ENCODE peak calls at places on chromosomes 13 and 19, in nine cellular contexts. P, G, U, Y, Z, F, V, J and L are unnamed samples. For H3K4me1, the result is how much of the 10 kb centered on the place peaks cover.

GRCh38 chr13:75789451-75790197 is 153.5 kb downstream of the LMO7 start:
- DNase-seq in Z (no peak), P (no peak), J (no peak), Y (no peak), F (no peak), V (no peak), G (no peak), U (no peak), L (no peak)

GRCh38 chr19:46803555-46803954 is 15.2 kb upstream of the SLC1A5 start:
- DNase-seq in P (no peak), F (no peak), Y (no peak), V (peak), Z (no peak), J (no peak), U (no peak), G (no peak), L (no peak)

GRCh38 chr13:60311527-60311926 is 85.5 kb upstream of the TDRD3 start:
- DNase-seq in P (no peak), Y (no peak), V (no peak), Z (no peak), U (no peak), J (no peak), G (no peak), F (no peak), L (no peak)

GRCh38 chr13:51523082-51523518 is 61.2 kb upstream of the WDFY2 start:
- DNase-seq in J (peak), P (peak), V (peak), U (peak), G (peak), Z (peak), F (no peak), Y (no peak), L (no peak)

GRCh38 chr19:18518639-18519038 is 3.2 kb downstream of the ELL start:
- DNase-seq in P (no peak), Z (no peak), F (no peak), V (no peak), G (no peak), Y (no peak), U (no peak), J (no peak), L (no peak)

GRCh38 chr19:44987148-44987675 is 14.1 kb upstream of the RELB start:
- DNase-seq in V (no peak), J (no peak), U (no peak), Z (no peak), G (no peak), F (no peak), Y (no peak), P (no peak), L (no peak)

GRCh38 chr13:41458187-41458938 is 1.0 kb downstream of the RGCC start:
- DNase-seq in G (peak), P (peak), U (peak), F (peak), Y (peak), Z (peak), J (peak), V (peak), L (no peak)

GRCh38 chr19:18737337-18737953 is 53.7 kb downstream of the COMP start:
- DNase-seq in Z (no peak), Y (no peak), F (peak), P (no peak), U (no peak), G (no peak), J (no peak), V (no peak), L (no peak)

GRCh38 chr19:4388171-4389063 is 11.9 kb downstream of the SH3GL1 start:
- DNase-seq in Z (no peak), Y (no peak), J (no peak), G (no peak), P (peak), F (peak), U (peak), V (no peak), L (no peak)

GRCh38 chr19:31270897-31271568 is 78.2 kb downstream of the TSHZ3 start:
- DNase-seq in J (no peak), U (no peak), V (no peak), Y (no peak), Z (no peak), F (no peak), G (no peak), P (no peak), L (no peak)

GRCh38 chr13:57633141-57633949 is 1.8 kb downstream of the PCDH17 start:
- DNase-seq in V (peak), F (peak), J (no peak), Z (peak), U (peak), G (peak), Y (no peak), P (peak), L (no peak)

GRCh38 chr19:52190679-52191293 is 934 bp downstream of the PPP2R1A start:
- DNase-seq in J (no peak), U (peak), F (peak), P (peak), V (peak), Z (peak), Y (peak), G (peak), L (peak)

GRCh38 chr13:46604226-46604968 is 51.4 kb downstream of the LRCH1 start:
- DNase-seq in Z (no peak), Y (no peak), P (no peak), V (peak), J (no peak), U (no peak), G (no peak), F (no peak), L (no peak)

GRCh38 chr13:26295812-26296211 is 41.9 kb downstream of the CDK8 start:
- DNase-seq in Z (no peak), P (no peak), U (no peak), J (no peak), V (no peak), Y (no peak), G (no peak), F (no peak), L (no peak)

GRCh38 chr19:53878786-53879144 is 3.2 kb upstream of the PRKCG start:
- DNase-seq in G (no peak), F (no peak), Y (no peak), P (no peak), J (no peak), V (no peak), Z (no peak), U (no peak), L (no peak)

GRCh38 chr19:12956446-12957388 is at the start of gene GADD45GIP1:
- DNase-seq in J (peak), G (peak), V (peak), Z (peak), Y (peak), U (peak), P (peak), F (peak), L (peak)

GRCh38 chr19:50833117-50833801 is at the start of gene KLK15:
- DNase-seq in P (peak), Z (no peak), V (no peak), F (no peak), J (no peak), Y (no peak), U (peak), G (no peak), L (no peak)

GRCh38 chr13:108026671-108027410 is 188.5 kb downstream of the LIG4 start:
- DNase-seq in U (no peak), Z (no peak), Y (no peak), F (no peak), P (no peak), J (no peak), V (no peak), G (no peak), L (no peak)

GRCh38 chr19:33231511-33231910 is 5.9 kb upstream of the SLC7A10 start:
- DNase-seq in U (no peak), F (no peak), G (no peak), Y (no peak), V (no peak), P (no peak), Z (no peak), J (no peak), L (no peak)

GRCh38 chr19:14944456-14944855 is 3.2 kb downstream of the OR7C2 start:
- DNase-seq in P (no peak), G (peak), V (no peak), Y (no peak), J (no peak), Z (no peak), U (no peak), F (no peak), L (no peak)

GRCh38 chr13:22517544-22517943 is 663.2 kb upstream of the SGCG start:
- DNase-seq in F (peak), Z (no peak), U (no peak), G (peak), V (peak), P (no peak), J (no peak), Y (no peak), L (no peak)

GRCh38 chr13:99320693-99321481 is 13.7 kb upstream of the GPR183 start:
- DNase-seq in Y (no peak), V (no peak), G (no peak), P (no peak), J (peak), Z (no peak), F (no peak), U (no peak), L (peak)

GRCh38 chr13:23159205-23159586 is 21.6 kb upstream of the SGCG start:
- DNase-seq in J (no peak), F (peak), G (no peak), P (no peak), Z (peak), V (peak), U (peak), Y (peak), L (no peak)

GRCh38 chr13:27359203-27359821 is 65.1 kb upstream of the GTF3A start:
- DNase-seq in Z (peak), J (peak), Y (peak), F (peak), P (peak), U (peak), G (peak), V (peak), L (no peak)

GRCh38 chr13:38693168-38693567 is 6.3 kb downstream of the FREM2 start:
- DNase-seq in V (no peak), U (no peak), Z (no peak), Y (no peak), J (no peak), G (no peak), F (no peak), P (no peak), L (no peak)

GRCh38 chr13:109273326-109273751 is 513.0 kb downstream of the IRS2 start:
- DNase-seq in G (no peak), F (no peak), J (no peak), P (no peak), Z (no peak), V (no peak), U (no peak), Y (no peak), L (peak)

GRCh38 chr19:23118400-23118799 is 1.6 kb downstream of the ZNF730 start:
- DNase-seq in Z (no peak), Y (no peak), V (peak), J (no peak), G (no peak), F (peak), U (no peak), P (no peak), L (no peak)

GRCh38 chr13:48146636-48147035 is 51.7 kb upstream of the MED4 start:
- DNase-seq in G (no peak), J (no peak), V (no peak), P (no peak), Y (no peak), U (no peak), F (no peak), Z (no peak), L (no peak)

GRCh38 chr19:55640043-55640576 is 692 bp upstream of the ZNF580 start:
- DNase-seq in Y (no peak), U (peak), V (peak), G (peak), J (peak), F (peak), Z (peak), P (peak), L (peak)
- H3K4me1 ChIP-seq in Y (under half), U (half or more), V (under half), G (under half), J (half or more), F (under half), Z (under half), P (half or more), L (under half)

GRCh38 chr19:49614096-49614857 is 23.3 kb downstream of the PRR12 start:
- DNase-seq in J (no peak), Y (no peak), G (no peak), U (no peak), V (no peak), F (no peak), P (no peak), Z (no peak), L (peak)

GRCh38 chr19:49605605-49606004 is 14.6 kb downstream of the PRR12 start:
- DNase-seq in Y (no peak), G (no peak), J (no peak), F (no peak), U (peak), V (no peak), Z (no peak), P (no peak), L (no peak)

GRCh38 chr19:49613374-49613773 is 22.4 kb downstream of the PRR12 start:
- DNase-seq in Z (no peak), V (no peak), G (no peak), U (no peak), J (no peak), P (peak), Y (no peak), F (no peak), L (no peak)

DNA sequence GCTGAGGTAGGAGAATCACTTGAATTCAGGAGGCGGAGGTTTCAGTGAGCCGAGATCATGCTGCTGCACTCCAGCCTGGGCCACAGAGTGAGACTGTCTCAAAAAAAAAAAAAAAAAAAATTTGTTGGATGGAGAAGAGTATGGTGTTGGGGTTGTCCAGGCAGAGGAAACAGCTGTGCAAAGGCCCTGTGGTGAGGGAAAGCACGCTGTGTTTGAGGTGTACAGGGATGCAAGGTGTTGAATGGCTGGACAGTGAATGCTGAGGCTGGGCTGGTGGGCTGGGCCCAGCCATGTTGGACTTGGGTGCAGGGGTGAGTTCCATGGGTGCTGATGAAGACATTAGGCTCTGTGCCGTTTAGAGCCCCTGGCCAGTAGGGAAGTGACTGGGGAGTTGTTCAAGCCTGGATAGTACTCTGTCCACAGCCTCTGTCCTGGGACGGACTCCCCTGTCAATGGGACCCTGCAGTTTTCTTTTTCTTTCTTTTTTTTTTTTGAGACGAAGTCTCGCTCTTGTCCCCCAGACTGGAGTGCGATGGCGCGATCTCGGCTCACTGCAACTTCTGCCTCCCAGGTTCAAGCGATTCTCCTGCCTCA is 18.6 kb downstream of the PRR12 start:
- DNase-seq in P (no peak), Y (no peak), J (no peak), V (no peak), F (no peak), Z (no peak), G (no peak), U (no peak), L (no peak)
- H3K27ac ChIP-seq in P (no peak), Y (no peak), J (no peak), V (no peak), F (no peak), Z (no peak), G (no peak), U (no peak), L (no peak)

GRCh38 chr19:1655992-1656608 is 3.7 kb upstream of the TCF3 start:
- DNase-seq in F (no peak), P (no peak), Z (no peak), G (no peak), Y (no peak), J (no peak), U (no peak), V (no peak), L (no peak)

GRCh38 chr19:1656988-1657536 is 4.6 kb upstream of the TCF3 start:
- DNase-seq in F (no peak), Y (no peak), Z (no peak), J (no peak), V (no peak), G (no peak), P (no peak), U (peak), L (no peak)

GRCh38 chr19:1655131-1655981 is 2.9 kb upstream of the TCF3 start:
- DNase-seq in G (no peak), U (no peak), P (no peak), Z (no peak), Y (no peak), V (no peak), F (no peak), J (no peak), L (no peak)

GRCh38 chr19:1658446-1659433 is 6.3 kb upstream of the TCF3 start:
- DNase-seq in F (no peak), J (no peak), P (no peak), Y (no peak), Z (no peak), V (no peak), G (no peak), U (peak), L (no peak)

DNA sequence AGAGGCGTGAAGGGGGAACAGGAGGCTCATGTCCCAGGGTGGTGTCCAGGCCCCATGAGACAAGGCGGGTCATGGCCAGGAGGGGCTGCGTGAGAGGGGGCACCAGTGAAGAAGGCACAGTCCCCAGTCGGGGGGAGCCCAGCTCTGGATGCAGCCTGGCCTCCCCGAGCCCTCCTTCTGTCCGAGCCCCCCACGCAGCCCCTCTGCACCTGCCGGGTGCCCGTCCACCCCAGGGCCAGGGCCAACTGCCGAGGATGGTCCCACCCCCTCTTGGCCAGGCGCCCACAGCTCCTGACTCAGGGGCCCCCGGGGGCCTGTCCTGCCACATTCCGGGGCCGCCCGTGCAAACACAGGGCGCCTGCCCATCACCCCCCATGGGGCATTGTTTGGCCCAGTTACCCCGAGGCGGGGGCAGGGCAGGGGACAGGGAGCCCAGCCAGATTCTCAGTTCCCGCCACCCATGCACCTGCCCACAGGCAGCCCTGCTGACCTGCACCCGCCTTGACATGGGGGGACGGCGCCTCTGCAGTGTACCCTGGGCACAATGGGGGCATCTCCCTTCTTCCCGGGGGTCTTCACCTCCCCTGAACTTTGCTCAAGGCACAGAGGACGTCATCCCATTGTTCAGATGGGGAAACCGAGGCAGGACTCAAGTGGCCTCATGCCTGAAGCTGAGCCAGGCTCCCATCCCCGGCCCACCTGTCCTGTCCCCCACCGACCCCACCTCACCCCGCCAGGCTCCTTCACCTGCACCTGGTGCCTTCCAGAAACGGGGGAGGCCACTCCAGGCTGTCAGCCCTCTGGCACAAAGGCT is 5.4 kb upstream of the TCF3 start:
- DNase-seq in G (no peak), P (no peak), F (no peak), Z (no peak), U (no peak), Y (no peak), J (no peak), V (no peak), L (no peak)
- H3K4me1 ChIP-seq in G (under half), P (under half), F (under half), Z (under half), U (under half), Y (under half), J (under half), V (under half), L (under half)

GRCh38 chr13:62629618-62630017 is 1214.0 kb upstream of the PCDH20 start:
- DNase-seq in V (no peak), F (no peak), G (no peak), Y (no peak), Z (no peak), U (no peak), J (no peak), P (no peak), L (no peak)
- H3K27ac ChIP-seq in V (no peak), F (no peak), G (no peak), Y (no peak), Z (no peak), U (no peak), J (no peak), P (no peak), L (no peak)